ENCODE peak calls at places on chromosomes 2 and 18, in eight cellular contexts. P is brain microvascular endothelial cell; R is H54; M is fibroblast of gingiva; S is T-helper 9 cell; V is H7; W is stimulated activated CD4-positive, alpha-beta T cell treated with anti-CD3 and anti-CD28 coated beads, Interleukin-12 subunit alpha, Interleukin-12 subunit beta, amount 100 ng/mL, for 4 hours; X is HFF-Myc. J is an unnamed sample.

GRCh38 chr18:56648307-56648706 is 2.9 kb upstream of the WDR7 start:
- DNase-seq in S (no peak), M (no peak), R (no peak), V (no peak), W (no peak), P (no peak), X (no peak), J (no peak)

GRCh38 chr2:205743982-205744644 is 61.8 kb downstream of the NRP2 start:
- DNase-seq in V (no peak), X (no peak), W (no peak), R (no peak), M (no peak), P (no peak), S (no peak), J (no peak)

GRCh38 chr2:227450921-227451654 is 20.9 kb upstream of the AGFG1 start:
- DNase-seq in M (no peak), X (no peak), R (no peak), S (no peak), V (no peak), P (no peak), W (no peak), J (no peak)

GRCh38 chr2:134174711-134175110 is 79.2 kb upstream of the MGAT5 start:
- DNase-seq in W (no peak), S (no peak), V (no peak), M (no peak), R (no peak), X (no peak), P (no peak), J (no peak)

GRCh38 chr2:120360307-120360855 is 14.4 kb downstream of the INHBB start:
- DNase-seq in W (no peak), R (no peak), P (peak), M (no peak), V (no peak), S (no peak), X (no peak), J (no peak)

GRCh38 chr2:152894051-152894450 is 175.6 kb downstream of the ARL6IP6 start:
- DNase-seq in W (no peak), V (no peak), S (no peak), M (no peak), X (no peak), P (no peak), R (no peak), J (no peak)

GRCh38 chr2:182929972-182930371 is 63.5 kb upstream of the FRZB start:
- DNase-seq in W (no peak), M (no peak), S (no peak), P (no peak), V (no peak), X (no peak), R (no peak), J (no peak)

GRCh38 chr2:184053326-184053725 is 545.0 kb upstream of the ZNF804A start:
- DNase-seq in P (no peak), X (no peak), V (no peak), W (no peak), M (no peak), S (no peak), R (no peak), J (no peak)

GRCh38 chr2:215828528-215829184 is 184.7 kb downstream of the MREG start:
- DNase-seq in R (peak), M (peak), X (peak), S (no peak), P (peak), W (peak), V (peak), J (peak)

GRCh38 chr2:161273038-161273760 is 35.0 kb upstream of the PSMD14 start:
- DNase-seq in W (no peak), R (no peak), V (peak), M (peak), X (peak), P (peak), S (no peak), J (no peak)

GRCh38 chr2:219707496-219708285 is 80.3 kb downstream of the SLC4A3 start:
- DNase-seq in V (no peak), S (no peak), M (no peak), W (no peak), P (no peak), R (no peak), X (no peak), J (peak)

GRCh38 chr2:239109041-239109915 is 261.4 kb downstream of the TWIST2 start:
- DNase-seq in V (no peak), M (no peak), W (no peak), P (no peak), X (no peak), S (no peak), R (no peak), J (no peak)

GRCh38 chr2:46179037-46179621 is 118.1 kb upstream of the EPAS1 start:
- DNase-seq in S (peak), R (no peak), W (peak), P (peak), M (peak), V (no peak), X (peak), J (peak)

GRCh38 chr2:228624708-228625107 is 443.2 kb upstream of the SPHKAP start:
- DNase-seq in S (no peak), W (no peak), V (no peak), P (no peak), M (peak), X (no peak), R (no peak), J (no peak)

GRCh38 chr2:5914831-5915611 is 222.8 kb downstream of the SOX11 start:
- DNase-seq in S (no peak), M (no peak), V (no peak), X (no peak), R (no peak), P (peak), W (no peak), J (peak)

GRCh38 chr2:112692496-112692911 is 28.3 kb upstream of the NT5DC4 start:
- DNase-seq in W (peak), V (peak), S (peak), X (peak), M (peak), P (peak), R (peak), J (peak)

GRCh38 chr2:85308201-85308600 is 19.6 kb downstream of the TGOLN2 start:
- DNase-seq in V (no peak), M (no peak), X (no peak), S (no peak), P (no peak), R (no peak), W (no peak), J (no peak)

GRCh38 chr2:33069894-33070651 is 123.3 kb downstream of the LTBP1 start:
- DNase-seq in W (no peak), R (peak), S (no peak), V (no peak), X (peak), M (peak), P (peak), J (peak)

GRCh38 chr2:205786976-205787375 is 104.7 kb downstream of the NRP2 start:
- DNase-seq in S (no peak), R (no peak), M (no peak), X (no peak), V (no peak), P (no peak), W (no peak), J (no peak)

GRCh38 chr2:71659868-71660518 is 206.6 kb downstream of the DYSF start:
- DNase-seq in P (no peak), M (no peak), W (no peak), X (no peak), R (no peak), V (no peak), S (no peak), J (no peak)

GRCh38 chr18:27713037-27713726 is 463.7 kb downstream of the CDH2 start:
- DNase-seq in V (no peak), P (peak), S (no peak), X (no peak), M (no peak), R (no peak), W (no peak), J (no peak)